ENCODE peak calls at places on chromosome 12, in six cellular contexts. V is neuronal stem cell, F is H1, H is IMR-90, R is H9, C is trophoblast cell. X is an unnamed sample.
A peak's percentile ranks its signal among the peaks of the same experiment; 100 is the strongest.

GRCh38 chr12:79360269-79360668 is 330.5 kb downstream of the PAWR start:
- DNase-seq in F (no peak), C (no peak), H (no peak), V (no peak), R (no peak), X (no peak)

GRCh38 chr12:19044430-19044829 is 85.1 kb upstream of the PLEKHA5 start:
- DNase-seq in C (no peak), V (no peak), F (no peak), R (no peak), H (no peak), X (no peak)

GRCh38 chr12:27817761-27818160 is 37.7 kb upstream of the MANSC4 start:
- DNase-seq in R (no peak), V (no peak), H (no peak), F (no peak), C (no peak), X (no peak)

GRCh38 chr12:76375939-76376338 is 27.7 kb upstream of the BBS10 start:
- DNase-seq in R (no peak), C (no peak), V (no peak), F (no peak), H (peak; percentile 2), X (no peak)

GRCh38 chr12:117158911-117159310 is 31.4 kb downstream of the FBXO21 start:
- DNase-seq in F (no peak), R (no peak), V (no peak), C (peak; percentile 88), H (peak; percentile 17), X (no peak)

GRCh38 chr12:14369322-14369721 is 3.8 kb downstream of the ATF7IP start:
- DNase-seq in V (no peak), R (no peak), F (no peak), H (no peak), C (no peak), X (no peak)

GRCh38 chr12:63151061-63151897 is at the start of gene AVPR1A:
- DNase-seq in R (peak; percentile 40), C (peak; percentile 23), V (no peak), F (no peak), H (no peak), X (peak; percentile 3)

GRCh38 chr12:49545815-49546214 is 7.0 kb downstream of the KCNH3 start:
- DNase-seq in R (no peak), F (no peak), C (no peak), V (no peak), H (no peak), X (no peak)

GRCh38 chr12:57541717-57542116 is 5.3 kb downstream of the DCTN2 start:
- DNase-seq in H (no peak), R (no peak), V (no peak), F (no peak), C (no peak), X (no peak)

GRCh38 chr12:57632369-57632897 is 568 bp downstream of the B4GALNT1 start:
- DNase-seq in H (no peak), F (no peak), V (peak; percentile 37), C (peak; percentile 14), R (peak; percentile 64), X (peak; percentile 32)

GRCh38 chr12:110001596-110001995 is 2.4 kb downstream of the ANKRD13A start:
- DNase-seq in F (no peak), H (peak; percentile 92), R (no peak), V (no peak), C (peak; percentile 96), X (peak; percentile 56)

DNA sequence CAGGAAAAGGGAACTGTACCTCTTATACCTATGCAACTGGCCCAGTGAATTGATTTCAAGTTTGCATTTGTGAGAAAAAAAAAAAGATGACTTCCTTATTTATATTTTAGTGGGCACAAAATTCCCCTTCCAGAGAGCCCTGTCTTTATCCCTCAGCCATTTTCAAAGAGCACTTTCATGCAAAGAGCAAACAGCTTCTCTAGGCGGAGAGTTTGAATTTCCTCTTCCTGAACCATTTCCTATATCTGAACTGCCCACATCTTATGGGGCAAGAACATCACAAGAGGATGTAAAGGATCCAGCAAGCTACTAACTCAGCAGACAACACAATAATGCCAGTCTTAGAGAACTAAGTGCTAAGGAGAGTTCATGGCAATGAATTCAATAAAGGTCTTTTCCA is 22.3 kb upstream of the PLXNC1 start:
- DNase-seq in V (no peak), H (no peak), F (no peak), C (no peak), R (no peak), X (no peak)
- H4K91ac ChIP-seq in V (no peak overlapping the region), H (no peak overlapping the region), F (no peak overlapping the region), C (no peak overlapping the region), R (no peak overlapping the region), X (no peak overlapping the region)

DNA sequence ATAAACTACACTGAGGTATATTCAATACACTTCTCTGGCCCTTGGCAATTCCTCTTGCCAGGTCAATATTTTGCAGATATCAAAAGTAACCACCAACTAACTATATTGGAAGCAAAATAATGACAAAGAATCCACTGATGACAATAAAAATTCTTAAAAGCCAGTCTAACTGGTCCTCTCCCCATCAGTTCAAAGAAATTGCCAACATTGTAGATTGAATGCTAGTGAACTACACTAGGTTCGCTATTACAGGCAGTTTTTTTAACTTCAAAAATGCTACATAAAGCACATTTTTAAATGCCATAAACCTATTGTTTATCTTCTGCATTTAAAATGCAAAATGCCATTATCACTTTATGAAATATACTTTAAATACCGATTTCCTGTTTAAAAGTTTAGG is 4.0 kb downstream of the CDK17 start:
- DNase-seq in H (no peak), C (peak; percentile 52), F (no peak), V (no peak), R (no peak), X (no peak)
- H4K8ac ChIP-seq in H (no peak overlapping the region), C (no peak overlapping the region), F (no peak overlapping the region), V (no peak overlapping the region), R (no peak overlapping the region), X (no peak overlapping the region)

GRCh38 chr12:11826607-11827006 is 177.1 kb downstream of the ETV6 start:
- DNase-seq in F (no peak), V (no peak), R (no peak), C (no peak), H (no peak), X (peak; percentile 31)
- H3K27ac ChIP-seq in F (no peak overlapping the region), V (peak overlapping the region; percentile 85), R (no peak overlapping the region), C (peak overlapping the region; percentile 10), H (no peak overlapping the region), X (no peak overlapping the region)

GRCh38 chr12:3355378-3355900 is 135.6 kb upstream of the PRMT8 start:
- DNase-seq in C (no peak), R (no peak), V (no peak), F (no peak), H (no peak), X (no peak)

GRCh38 chr12:3352230-3352629 is 138.8 kb upstream of the PRMT8 start:
- DNase-seq in C (no peak), H (no peak), V (no peak), R (no peak), F (no peak), X (no peak)

GRCh38 chr12:3353621-3354020 is 137.4 kb upstream of the PRMT8 start:
- DNase-seq in H (no peak), V (no peak), F (no peak), C (no peak), R (no peak), X (no peak)

GRCh38 chr12:3351731-3352130 is 139.3 kb upstream of the PRMT8 start:
- DNase-seq in V (no peak), R (no peak), H (no peak), C (no peak), F (no peak), X (no peak)

GRCh38 chr12:3354586-3354985 is 136.4 kb upstream of the PRMT8 start:
- DNase-seq in R (no peak), V (no peak), C (no peak), H (no peak), F (no peak), X (no peak)
- H4K91ac ChIP-seq in R (no peak overlapping the region), V (no peak overlapping the region), C (no peak overlapping the region), H (no peak overlapping the region), F (no peak overlapping the region), X (no peak overlapping the region)

GRCh38 chr12:53674977-53675700 is 744 bp downstream of the ATP5MC2 start:
- DNase-seq in R (no peak), F (no peak), C (no peak), V (no peak), H (no peak), X (no peak)
- H4K8ac ChIP-seq in R (no peak overlapping the region), F (peak overlapping the region; percentile 98), C (peak overlapping the region; percentile 88), V (no peak overlapping the region), H (peak overlapping the region; percentile 99), X (peak overlapping the region; percentile 80)

GRCh38 chr12:131941987-131942341 is 7.8 kb upstream of the EP400 start:
- DNase-seq in F (no peak), H (no peak), R (no peak), C (no peak), V (no peak), X (no peak)
- H3K27ac ChIP-seq in F (no peak overlapping the region), H (no peak overlapping the region), R (no peak overlapping the region), C (no peak overlapping the region), V (no peak overlapping the region), X (no peak overlapping the region)

DNA sequence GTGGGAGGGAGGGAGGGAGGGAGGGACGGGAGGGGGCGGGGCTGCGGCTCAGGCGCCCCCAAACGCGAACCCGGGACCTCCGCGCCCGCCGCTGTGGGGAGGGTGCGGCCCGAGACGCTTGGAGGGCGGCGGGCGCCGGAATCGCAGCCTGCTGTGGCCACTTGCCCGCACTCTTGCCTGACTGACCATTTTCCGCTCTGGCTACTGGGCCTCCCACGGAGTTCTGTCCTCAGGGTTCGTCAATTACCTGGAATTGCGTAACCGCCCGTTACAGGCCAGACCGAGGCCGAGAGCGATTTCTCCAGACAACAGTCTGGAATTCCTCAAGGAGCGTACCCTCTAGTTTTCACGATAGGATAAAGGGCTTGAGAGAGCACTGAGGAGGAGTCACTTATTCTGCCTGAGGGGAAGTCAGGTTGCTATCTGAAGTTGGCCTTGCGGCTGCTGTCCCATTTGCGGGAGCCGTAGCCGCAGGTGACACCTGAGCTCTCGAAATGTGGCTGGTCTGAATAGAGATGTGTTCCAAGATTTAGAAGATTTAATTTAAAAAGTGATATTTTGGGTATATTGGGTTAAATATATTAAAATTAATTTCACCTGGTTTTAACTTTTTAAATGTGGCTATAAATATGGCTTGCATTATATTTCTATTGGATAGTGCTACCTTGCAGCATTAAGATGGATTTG is 446 bp upstream of the ZNF641 start:
- DNase-seq in C (peak; percentile 98), V (peak; percentile 83), R (peak; percentile 82), F (no peak), H (peak; percentile 59), X (peak; percentile 76)
- H4K91ac ChIP-seq in C (peak overlapping the region; percentile 76), V (no peak overlapping the region), R (no peak overlapping the region), F (no peak overlapping the region), H (peak overlapping the region; percentile 79), X (peak overlapping the region; percentile 86)

GRCh38 chr12:12562016-12562483 is 613 bp downstream of the DUSP16 start:
- DNase-seq in F (no peak), R (peak; percentile 51), H (peak; percentile 18), C (peak; percentile 45), V (peak; percentile 68), X (peak; percentile 58)
- H4K8ac ChIP-seq in F (peak overlapping the region; percentile 95), R (no peak overlapping the region), H (peak overlapping the region; percentile 44), C (peak overlapping the region; percentile 68), V (no peak overlapping the region), X (peak overlapping the region; percentile 85)

GRCh38 chr12:93375906-93376305 is 1.8 kb upstream of the NUDT4 start:
- DNase-seq in F (no peak), H (no peak), V (no peak), C (no peak), R (no peak), X (no peak)
- H3K27ac ChIP-seq in F (no peak overlapping the region), H (no peak overlapping the region), V (peak overlapping the region; percentile 80), C (no peak overlapping the region), R (no peak overlapping the region), X (no peak overlapping the region)